ENCODE peak calls at places on chromosome X, in six cellular contexts. One of them, this sample, is unnamed.

GRCh38 chrX:75107863-75108509 is 48.1 kb downstream of the ABCB7 start:
- DNase-seq in A549: no peak
- DNase-seq in HepG2: no peak
- DNase-seq in upper lobe of left lung: no peak
- DNase-seq in ovary: no peak
- DNase-seq in stomach: no peak
- DNase-seq in this sample: no peak

GRCh38 chrX:43655961-43656494 is at the start of gene MAOA:
- DNase-seq in A549: peak
- DNase-seq in HepG2: peak
- DNase-seq in upper lobe of left lung: peak
- DNase-seq in ovary: peak
- DNase-seq in stomach: peak
- DNase-seq in this sample: peak

GRCh38 chrX:65948103-65948502 is 91.8 kb downstream of the VSIG4 start:
- DNase-seq in A549: no peak
- DNase-seq in HepG2: no peak
- DNase-seq in upper lobe of left lung: no peak
- DNase-seq in ovary: no peak
- DNase-seq in stomach: no peak
- DNase-seq in this sample: no peak

GRCh38 chrX:31353095-31353494 is 281.3 kb upstream of the FTHL17 start:
- DNase-seq in A549: no peak
- DNase-seq in HepG2: no peak
- DNase-seq in upper lobe of left lung: no peak
- DNase-seq in ovary: no peak
- DNase-seq in stomach: no peak
- DNase-seq in this sample: no peak

GRCh38 chrX:133923113-133923512 is 62.3 kb downstream of the GPC3 start:
- DNase-seq in A549: no peak
- DNase-seq in HepG2: no peak
- DNase-seq in upper lobe of left lung: no peak
- DNase-seq in ovary: no peak
- DNase-seq in stomach: no peak
- DNase-seq in this sample: no peak

GRCh38 chrX:47231167-47231566 is 1.6 kb upstream of the USP11 start:
- DNase-seq in A549: no peak
- DNase-seq in HepG2: no peak
- DNase-seq in upper lobe of left lung: no peak
- DNase-seq in ovary: no peak
- DNase-seq in stomach: no peak
- DNase-seq in this sample: no peak

GRCh38 chrX:10729000-10729399 is 108.6 kb upstream of the MID1 start:
- DNase-seq in A549: no peak
- DNase-seq in HepG2: no peak
- DNase-seq in upper lobe of left lung: no peak
- DNase-seq in ovary: no peak
- DNase-seq in stomach: no peak
- DNase-seq in this sample: no peak

GRCh38 chrX:73577368-73577767 is 14.4 kb downstream of the CHIC1 start:
- DNase-seq in A549: no peak
- DNase-seq in HepG2: no peak
- DNase-seq in upper lobe of left lung: no peak
- DNase-seq in ovary: no peak
- DNase-seq in stomach: no peak
- DNase-seq in this sample: no peak

GRCh38 chrX:129361566-129361965 is 161.7 kb downstream of the SMARCA1 start:
- DNase-seq in A549: no peak
- DNase-seq in HepG2: no peak
- DNase-seq in upper lobe of left lung: no peak
- DNase-seq in ovary: no peak
- DNase-seq in stomach: no peak
- DNase-seq in this sample: no peak

GRCh38 chrX:17527135-17527701 is 152.2 kb downstream of the NHS start:
- DNase-seq in A549: no peak
- DNase-seq in HepG2: no peak
- DNase-seq in upper lobe of left lung: no peak
- DNase-seq in ovary: no peak
- DNase-seq in stomach: peak
- DNase-seq in this sample: peak

GRCh38 chrX:48071064-48071985 is at the start of gene ZNF630:
- DNase-seq in A549: peak
- DNase-seq in HepG2: no peak
- DNase-seq in upper lobe of left lung: peak
- DNase-seq in ovary: peak
- DNase-seq in stomach: peak
- DNase-seq in this sample: peak

GRCh38 chrX:94051926-94052325 is 377.9 kb downstream of the FAM133A start:
- DNase-seq in A549: no peak
- DNase-seq in HepG2: no peak
- DNase-seq in upper lobe of left lung: no peak
- DNase-seq in ovary: no peak
- DNase-seq in stomach: no peak
- DNase-seq in this sample: no peak

GRCh38 chrX:54640721-54641120 is 110.7 kb downstream of the GNL3L start:
- DNase-seq in A549: no peak
- DNase-seq in HepG2: peak
- DNase-seq in upper lobe of left lung: no peak
- DNase-seq in ovary: no peak
- DNase-seq in stomach: no peak
- DNase-seq in this sample: no peak

GRCh38 chrX:47166126-47166525 is 21.1 kb downstream of the RBM10 start:
- DNase-seq in A549: no peak
- DNase-seq in HepG2: no peak
- DNase-seq in upper lobe of left lung: no peak
- DNase-seq in ovary: no peak
- DNase-seq in stomach: peak
- DNase-seq in this sample: no peak

GRCh38 chrX:14064632-14065432 is 35.1 kb upstream of the GEMIN8 start:
- DNase-seq in A549: peak
- DNase-seq in HepG2: no peak
- DNase-seq in upper lobe of left lung: no peak
- DNase-seq in ovary: no peak
- DNase-seq in stomach: no peak
- DNase-seq in this sample: no peak
- TF ChIP-seq EP300 in A549: no peak
- TF ChIP-seq EP300 in HepG2: no peak
- TF ChIP-seq EP300 in upper lobe of left lung: no peak
- TF ChIP-seq EP300 in ovary: no peak
- TF ChIP-seq EP300 in stomach: no peak
- TF ChIP-seq EP300 in this sample: no peak

DNA sequence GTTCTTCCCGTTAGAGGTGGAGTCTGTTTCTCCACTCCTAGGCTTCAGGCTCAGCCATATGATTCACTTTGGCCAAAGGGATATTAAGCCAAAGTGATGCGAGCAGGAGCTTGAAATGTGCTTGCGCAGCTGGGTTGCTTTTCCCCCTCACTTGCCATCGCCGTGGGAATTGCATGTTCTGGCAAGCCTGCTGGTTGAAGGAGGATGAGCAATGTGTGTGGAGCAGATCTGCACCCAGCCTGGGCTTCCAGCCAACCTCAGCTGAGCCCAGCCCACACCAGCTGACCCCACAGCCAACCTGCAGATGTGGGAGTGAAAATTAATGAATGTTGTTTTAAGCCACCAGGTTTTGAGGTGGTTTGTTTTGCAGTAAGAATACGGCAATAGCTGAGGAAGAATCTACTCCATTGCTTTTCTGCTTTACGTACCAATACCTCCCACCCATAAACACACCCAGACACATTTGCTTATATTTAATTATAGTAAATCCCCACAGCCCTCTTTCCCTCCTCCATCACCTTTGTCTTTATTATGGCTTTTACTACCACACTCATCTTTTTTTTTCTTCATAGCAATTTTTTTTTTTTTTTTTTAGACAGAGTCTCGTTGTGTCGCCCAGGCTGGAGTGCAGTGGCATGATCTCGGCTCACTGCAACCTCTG is 132.8 kb upstream of the FUNDC1 start:
- DNase-seq in A549: peak
- DNase-seq in HepG2: no peak
- DNase-seq in upper lobe of left lung: no peak
- DNase-seq in ovary: peak
- DNase-seq in stomach: no peak
- DNase-seq in this sample: peak
- H3K27ac ChIP-seq in A549: peak
- H3K27ac ChIP-seq in HepG2: no peak
- H3K27ac ChIP-seq in upper lobe of left lung: no peak
- H3K27ac ChIP-seq in ovary: no peak
- H3K27ac ChIP-seq in stomach: no peak
- H3K27ac ChIP-seq in this sample: no peak

GRCh38 chrX:1468250-1468772 is 15.6 kb upstream of the ASMTL start:
- DNase-seq in A549: peak
- DNase-seq in HepG2: no peak
- DNase-seq in upper lobe of left lung: peak
- DNase-seq in ovary: no peak
- DNase-seq in stomach: peak
- DNase-seq in this sample: no peak
- TF ChIP-seq POLR2A in A549: no peak
- TF ChIP-seq POLR2A in HepG2: no peak
- TF ChIP-seq POLR2A in upper lobe of left lung: no peak
- TF ChIP-seq POLR2A in ovary: no peak
- TF ChIP-seq POLR2A in stomach: no peak
- TF ChIP-seq POLR2A in this sample: no peak

GRCh38 chrX:6738518-6739470 is 203.9 kb upstream of the VCX3A start:
- DNase-seq in A549: no peak
- DNase-seq in HepG2: no peak
- DNase-seq in upper lobe of left lung: no peak
- DNase-seq in ovary: no peak
- DNase-seq in stomach: no peak
- DNase-seq in this sample: no peak
- TF ChIP-seq EP300 in A549: no peak
- TF ChIP-seq EP300 in HepG2: no peak
- TF ChIP-seq EP300 in upper lobe of left lung: no peak
- TF ChIP-seq EP300 in ovary: no peak
- TF ChIP-seq EP300 in stomach: no peak
- TF ChIP-seq EP300 in this sample: no peak

DNA sequence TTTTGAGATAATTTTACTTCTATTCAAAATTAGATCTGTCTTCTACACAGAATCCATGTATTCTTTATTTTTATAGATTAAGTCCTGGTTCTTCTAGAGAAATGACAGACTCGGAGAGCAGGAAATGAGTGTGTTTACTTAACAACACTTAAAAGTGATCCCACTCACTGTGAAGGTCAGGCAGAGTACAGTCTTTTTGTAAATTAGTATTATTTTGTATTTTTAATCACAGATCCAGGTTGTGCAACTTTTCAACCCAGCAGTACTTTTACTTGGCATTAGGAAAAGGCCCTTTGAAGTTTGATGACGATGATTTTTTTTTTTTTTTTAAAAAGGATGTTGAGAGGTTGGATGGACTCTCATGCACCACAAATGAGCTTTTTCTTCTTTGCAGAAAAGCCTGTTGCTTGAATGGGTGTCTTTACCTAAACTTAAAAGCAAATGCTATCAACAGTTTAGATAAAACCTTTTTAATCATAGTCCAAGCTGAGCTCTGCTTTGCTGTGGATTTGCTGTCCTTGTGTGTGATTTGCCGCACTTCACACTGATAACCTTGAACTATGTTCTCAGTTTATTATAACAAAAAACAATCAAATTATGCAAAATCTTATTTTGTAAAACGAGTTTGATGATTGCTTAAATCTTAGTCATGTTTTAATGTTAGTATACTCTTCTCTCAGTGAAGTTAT is 114.0 kb downstream of the MXRA5 start:
- DNase-seq in A549: no peak
- DNase-seq in HepG2: no peak
- DNase-seq in upper lobe of left lung: no peak
- DNase-seq in ovary: no peak
- DNase-seq in stomach: no peak
- DNase-seq in this sample: no peak
- H3K27ac ChIP-seq in A549: no peak
- H3K27ac ChIP-seq in HepG2: no peak
- H3K27ac ChIP-seq in upper lobe of left lung: no peak
- H3K27ac ChIP-seq in ovary: no peak
- H3K27ac ChIP-seq in stomach: no peak
- H3K27ac ChIP-seq in this sample: no peak

GRCh38 chrX:40358994-40359393 is 221.8 kb upstream of the ATP6AP2 start:
- DNase-seq in A549: no peak
- DNase-seq in HepG2: no peak
- DNase-seq in upper lobe of left lung: no peak
- DNase-seq in ovary: no peak
- DNase-seq in stomach: no peak
- DNase-seq in this sample: no peak

GRCh38 chrX:40359593-40359992 is 221.2 kb upstream of the ATP6AP2 start:
- DNase-seq in A549: no peak
- DNase-seq in HepG2: no peak
- DNase-seq in upper lobe of left lung: no peak
- DNase-seq in ovary: no peak
- DNase-seq in stomach: no peak
- DNase-seq in this sample: no peak

DNA sequence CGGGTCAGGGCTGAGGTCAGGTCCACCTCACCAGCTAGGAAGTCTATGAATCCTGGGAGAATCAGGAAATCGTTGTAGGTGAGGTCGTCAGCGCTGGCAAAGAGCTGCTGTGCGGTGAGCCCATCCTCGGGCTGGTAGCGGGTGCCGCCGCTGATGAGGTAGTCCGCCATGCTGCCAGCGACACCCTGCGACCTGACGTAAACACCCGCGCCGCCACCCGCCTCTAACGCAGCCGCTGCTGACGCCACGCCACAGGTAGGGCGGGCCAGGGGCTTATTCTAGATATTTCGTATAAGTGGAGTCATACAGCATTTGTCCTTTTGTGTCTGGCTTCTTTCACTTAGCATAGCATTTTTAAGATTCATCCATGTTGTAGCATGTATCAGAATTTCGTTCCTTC is 220.2 kb upstream of the ATP6AP2 start:
- DNase-seq in A549: no peak
- DNase-seq in HepG2: no peak
- DNase-seq in upper lobe of left lung: peak
- DNase-seq in ovary: no peak
- DNase-seq in stomach: no peak
- DNase-seq in this sample: no peak
- TF ChIP-seq POLR2A in A549: no peak
- TF ChIP-seq POLR2A in HepG2: no peak
- TF ChIP-seq POLR2A in upper lobe of left lung: no peak
- TF ChIP-seq POLR2A in ovary: no peak
- TF ChIP-seq POLR2A in stomach: no peak
- TF ChIP-seq POLR2A in this sample: no peak

DNA sequence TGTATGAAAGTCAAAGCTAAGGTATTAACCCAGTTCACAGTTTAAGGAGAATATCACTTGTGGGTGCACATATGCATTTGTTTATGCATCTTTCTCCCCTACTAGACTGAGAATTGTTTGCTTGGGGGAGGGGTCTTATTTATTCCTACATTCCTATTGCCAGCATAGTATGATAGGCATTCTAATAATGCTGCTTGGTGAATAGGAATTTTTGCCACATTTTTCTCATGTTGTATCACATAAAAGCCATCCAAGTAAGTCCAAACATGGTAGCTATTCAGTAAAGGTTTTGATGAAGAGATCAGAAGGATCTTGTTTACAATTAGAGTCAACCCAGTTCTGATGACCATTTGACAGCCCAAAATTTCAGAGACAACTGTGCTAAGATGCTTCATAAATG is 48.6 kb downstream of the ASB9 start:
- DNase-seq in A549: no peak
- DNase-seq in HepG2: no peak
- DNase-seq in upper lobe of left lung: no peak
- DNase-seq in ovary: no peak
- DNase-seq in stomach: no peak
- DNase-seq in this sample: no peak
- TF ChIP-seq EP300 in A549: no peak
- TF ChIP-seq EP300 in HepG2: no peak
- TF ChIP-seq EP300 in upper lobe of left lung: no peak
- TF ChIP-seq EP300 in ovary: no peak
- TF ChIP-seq EP300 in stomach: no peak
- TF ChIP-seq EP300 in this sample: no peak

GRCh38 chrX:106707771-106708454 is 18.6 kb upstream of the RNF128 start:
- DNase-seq in A549: peak
- DNase-seq in HepG2: no peak
- DNase-seq in upper lobe of left lung: no peak
- DNase-seq in ovary: no peak
- DNase-seq in stomach: no peak
- DNase-seq in this sample: no peak
- H3K27ac ChIP-seq in A549: peak
- H3K27ac ChIP-seq in HepG2: no peak
- H3K27ac ChIP-seq in upper lobe of left lung: no peak
- H3K27ac ChIP-seq in ovary: no peak
- H3K27ac ChIP-seq in stomach: no peak
- H3K27ac ChIP-seq in this sample: no peak

This sample was measured in tibial nerve.